ENCODE peak calls at places on chromosomes 5 and 9, in nine cellular contexts. H is CD8-positive, alpha-beta T cell; C is RWPE2; O is transverse colon; R is neural progenitor cell; M is SJCRH30; N is H9; D is tibial artery; X is prostate gland. P is an unnamed sample.

GRCh38 chr5:63686938-63687337 is 275.3 kb downstream of the HTR1A start:
- DNase-seq in H (no peak), C (no peak), O (no peak), R (no peak), M (peak; percentile 14), N (no peak), D (no peak), X (no peak), P (no peak)

GRCh38 chr5:137954131-137954879 is 65.0 kb downstream of the PKD2L2 start:
- DNase-seq in H (no peak), C (no peak), O (peak; percentile 15), R (no peak), M (peak; percentile 54), N (no peak), D (no peak), X (peak; percentile 9), P (no peak)

GRCh38 chr9:129225815-129226214 is 47.8 kb upstream of the IER5L start:
- DNase-seq in H (no peak), C (peak; percentile 86), O (peak; percentile 60), R (peak; percentile 80), M (peak; percentile 85), N (peak; percentile 87), D (no peak), X (no peak), P (peak; percentile 29)

GRCh38 chr5:67983251-67983941 is 232.2 kb upstream of the PIK3R1 start:
- DNase-seq in H (no peak), C (no peak), O (no peak), R (no peak), M (no peak), N (no peak), D (no peak), X (no peak), P (no peak)

GRCh38 chr5:36442352-36442751 is 140.7 kb upstream of the RANBP3L start:
- DNase-seq in H (no peak), C (peak; percentile 80), O (no peak), R (no peak), M (no peak), N (no peak), D (no peak), X (no peak), P (peak; percentile 25)

GRCh38 chr9:127388856-127389238 is 8.1 kb upstream of the SLC2A8 start:
- DNase-seq in H (no peak), C (no peak), O (no peak), R (no peak), M (no peak), N (no peak), D (no peak), X (no peak), P (no peak)

GRCh38 chr5:121937762-121938161 is 24.0 kb upstream of the SRFBP1 start:
- DNase-seq in H (no peak), C (no peak), O (no peak), R (no peak), M (no peak), N (no peak), D (no peak), X (no peak), P (no peak)

GRCh38 chr9:123375725-123376132 is 19.7 kb downstream of the CRB2 start:
- DNase-seq in H (no peak), C (no peak), O (peak; percentile 85), R (no peak), M (peak; percentile 85), N (no peak), D (no peak), X (no peak), P (no peak)

GRCh38 chr5:168346417-168346816 is 55.0 kb downstream of the WWC1 start:
- DNase-seq in H (no peak), C (no peak), O (peak; percentile 33), R (no peak), M (no peak), N (peak; percentile 43), D (no peak), X (peak; percentile 51), P (no peak)

GRCh38 chr5:150469718-150470470 is 20.4 kb upstream of the RPS14 start:
- DNase-seq in H (no peak), C (peak; percentile 85), O (no peak), R (no peak), M (peak; percentile 65), N (no peak), D (no peak), X (no peak), P (no peak)
- H3K4me1 ChIP-seq in H (no peaks in the 10 kb centered on the region), C (peaks cover 45% of the 10 kb centered on the region), O (no peaks in the 10 kb centered on the region), R (no peaks in the 10 kb centered on the region), M (peaks cover 46% of the 10 kb centered on the region), N (no peaks in the 10 kb centered on the region), D (peaks cover 6% of the 10 kb centered on the region), X (no peaks in the 10 kb centered on the region), P (no peaks in the 10 kb centered on the region)

GRCh38 chr5:54320256-54320655 is 9.9 kb upstream of the ARL15 start:
- DNase-seq in H (no peak), C (no peak), O (no peak), R (no peak), M (no peak), N (no peak), D (no peak), X (no peak), P (no peak)
- H3K27ac ChIP-seq in H (no peak overlapping the region), C (no peak overlapping the region), O (no peak overlapping the region), R (no peak overlapping the region), M (no peak overlapping the region), N (no peak overlapping the region), D (no peak overlapping the region), X (no peak overlapping the region), P (no peak overlapping the region)

DNA sequence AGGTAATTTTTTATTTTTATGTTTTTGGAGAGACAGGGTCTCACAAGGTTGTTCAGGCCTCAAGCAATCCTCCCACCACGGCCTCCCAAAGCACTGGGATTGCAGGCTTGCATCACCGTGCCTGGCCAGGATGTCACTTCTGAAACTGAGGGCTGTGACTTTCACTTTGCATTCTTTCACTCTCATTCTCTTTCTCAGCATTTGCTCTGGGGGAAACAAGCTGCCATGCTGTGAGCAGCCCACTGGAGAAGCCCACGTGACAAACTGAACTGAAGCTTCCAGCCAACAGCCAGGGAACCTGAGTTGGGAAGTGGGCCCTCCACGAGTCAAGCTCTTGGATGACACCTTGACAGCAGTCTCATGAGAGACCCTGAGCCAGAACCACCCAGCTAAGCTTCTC is 109.4 kb downstream of the C5orf15 start:
- DNase-seq in H (no peak), C (no peak), O (no peak), R (no peak), M (no peak), N (no peak), D (no peak), X (no peak), P (no peak)
- H3K9me3 ChIP-seq in H (no peaks in the 10 kb centered on the region), C (no peaks in the 10 kb centered on the region), O (no peaks in the 10 kb centered on the region), R (no peaks in the 10 kb centered on the region), M (no peaks in the 10 kb centered on the region), N (peaks cover 12% of the 10 kb centered on the region), D (no peaks in the 10 kb centered on the region), X (no peaks in the 10 kb centered on the region), P (no peaks in the 10 kb centered on the region)

GRCh38 chr9:114854736-114855355 is 49.0 kb upstream of the TNFSF15 start:
- DNase-seq in H (no peak), C (no peak), O (no peak), R (no peak), M (no peak), N (no peak), D (no peak), X (no peak), P (no peak)
- H3K4me1 ChIP-seq in H (no peaks in the 10 kb centered on the region), C (peaks cover 3% of the 10 kb centered on the region), O (no peaks in the 10 kb centered on the region), R (no peaks in the 10 kb centered on the region), M (no peaks in the 10 kb centered on the region), N (peaks cover 5% of the 10 kb centered on the region), D (no peaks in the 10 kb centered on the region), X (no peaks in the 10 kb centered on the region), P (no peaks in the 10 kb centered on the region)

DNA sequence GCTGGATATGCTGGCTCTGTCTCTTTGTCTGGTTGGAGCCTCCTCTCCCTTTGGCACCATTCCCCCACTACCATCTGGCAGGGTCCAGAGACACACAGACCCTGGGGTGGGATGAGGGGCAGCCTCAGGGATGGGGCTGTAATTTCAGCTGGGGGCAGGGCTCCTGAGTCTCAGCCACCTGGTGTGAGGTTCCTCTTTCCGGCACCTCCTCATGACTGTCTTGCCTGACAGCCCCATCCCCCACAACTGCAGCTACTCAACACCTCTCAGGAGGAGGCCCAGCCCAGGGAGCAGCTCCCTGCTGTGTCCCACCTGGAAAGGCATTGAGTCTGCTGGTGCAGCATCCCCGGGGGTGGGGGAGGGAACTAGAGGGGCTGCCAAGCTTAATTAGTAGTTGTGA is 11.7 kb upstream of the RPS14 start:
- DNase-seq in H (no peak), C (no peak), O (peak; percentile 56), R (no peak), M (no peak), N (no peak), D (no peak), X (no peak), P (no peak)
- H3K27ac ChIP-seq in H (no peak overlapping the region), C (no peak overlapping the region), O (no peak overlapping the region), R (no peak overlapping the region), M (no peak overlapping the region), N (no peak overlapping the region), D (no peak overlapping the region), X (no peak overlapping the region), P (no peak overlapping the region)

GRCh38 chr9:103281126-103281525 is 286.0 kb downstream of the CYLC2 start:
- DNase-seq in H (no peak), C (no peak), O (no peak), R (no peak), M (no peak), N (no peak), D (no peak), X (no peak), P (no peak)

GRCh38 chr9:103277240-103277639 is 282.1 kb downstream of the CYLC2 start:
- DNase-seq in H (no peak), C (no peak), O (no peak), R (no peak), M (no peak), N (no peak), D (no peak), X (no peak), P (no peak)
- H3K9me3 ChIP-seq in H (no peaks in the 10 kb centered on the region), C (no peaks in the 10 kb centered on the region), O (no peaks in the 10 kb centered on the region), R (peaks cover 4% of the 10 kb centered on the region), M (no peaks in the 10 kb centered on the region), N (no peaks in the 10 kb centered on the region), D (no peaks in the 10 kb centered on the region), X (no peaks in the 10 kb centered on the region), P (no peaks in the 10 kb centered on the region)

DNA sequence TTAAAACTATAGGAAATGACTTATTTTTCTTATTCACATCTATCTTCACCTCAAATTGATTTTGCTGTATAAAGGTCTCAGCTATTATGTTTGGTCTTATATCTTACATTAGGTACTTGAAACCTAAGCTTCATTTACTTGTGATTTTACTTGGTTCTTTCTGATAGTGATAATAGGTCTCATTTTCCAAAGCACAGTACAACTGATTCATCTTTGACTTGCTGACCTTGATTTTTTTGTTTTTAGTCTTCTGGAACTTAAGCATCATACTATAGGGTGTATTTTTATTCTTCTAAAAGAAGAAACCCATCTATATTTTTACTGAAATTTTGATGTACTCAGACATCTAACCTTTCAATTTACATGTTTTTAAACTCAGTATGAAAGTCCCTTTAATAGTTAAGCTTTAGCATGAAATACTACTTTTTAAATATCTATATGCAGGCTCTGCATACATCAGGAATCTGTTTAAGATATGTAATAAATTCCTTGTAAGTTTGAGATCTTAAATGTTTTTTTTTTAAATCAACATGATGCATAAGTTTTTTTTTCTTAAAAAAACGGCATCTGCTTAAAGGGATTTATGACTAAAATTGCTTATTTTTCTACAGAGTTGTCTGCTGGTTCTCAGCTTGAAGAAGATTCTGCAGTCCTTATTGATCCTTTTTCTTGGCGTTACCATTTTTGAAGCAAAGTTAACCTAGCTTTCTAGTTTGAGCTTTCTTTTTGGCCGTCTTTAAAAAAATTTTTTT is 13.3 kb downstream of the MATR3 start:
- DNase-seq in H (no peak), C (no peak), O (no peak), R (no peak), M (no peak), N (no peak), D (no peak), X (no peak), P (no peak)
- H3K4me1 ChIP-seq in H (peaks cover 94% of the 10 kb centered on the region), C (peaks cover 63% of the 10 kb centered on the region), O (peaks cover 11% of the 10 kb centered on the region), R (peaks cover 56% of the 10 kb centered on the region), M (peaks cover 8% of the 10 kb centered on the region), N (no peaks in the 10 kb centered on the region), D (peaks cover 68% of the 10 kb centered on the region), X (peaks cover 3% of the 10 kb centered on the region), P (peaks cover 96% of the 10 kb centered on the region)

GRCh38 chr5:131363811-131364506 is 100.1 kb downstream of the CDC42SE2 start:
- DNase-seq in H (no peak), C (no peak), O (no peak), R (no peak), M (no peak), N (no peak), D (no peak), X (no peak), P (no peak)
- H3K27ac ChIP-seq in H (no peak overlapping the region), C (no peak overlapping the region), O (no peak overlapping the region), R (no peak overlapping the region), M (no peak overlapping the region), N (no peak overlapping the region), D (no peak overlapping the region), X (no peak overlapping the region), P (peak overlapping the region; percentile 58)